ENCODE peak calls at places on chromosomes 7 and 10, in five cellular contexts. One of them, this sample, is unnamed.

GRCh38 chr10:43299579-43299978 is 32.7 kb upstream of the RASGEF1A start:
- DNase-seq in prostate gland: no peak
- DNase-seq in body of pancreas: no peak
- DNase-seq in IMR-90: no peak
- DNase-seq in H54: no peak
- DNase-seq in this sample: no peak

GRCh38 chr7:17305387-17306171 is 7.1 kb downstream of the AHR start:
- DNase-seq in prostate gland: no peak
- DNase-seq in body of pancreas: no peak
- DNase-seq in IMR-90: no peak
- DNase-seq in H54: no peak
- DNase-seq in this sample: no peak

GRCh38 chr10:5259132-5259951 is 62.7 kb downstream of the AKR1C4 start:
- DNase-seq in prostate gland: no peak
- DNase-seq in body of pancreas: no peak
- DNase-seq in IMR-90: no peak
- DNase-seq in H54: no peak
- DNase-seq in this sample: no peak

GRCh38 chr10:77879710-77880109 is 46.8 kb downstream of the DLG5 start:
- DNase-seq in prostate gland: no peak
- DNase-seq in body of pancreas: no peak
- DNase-seq in IMR-90: no peak
- DNase-seq in H54: no peak
- DNase-seq in this sample: no peak

GRCh38 chr10:83127942-83128575 is 1011.2 kb upstream of the GHITM start:
- DNase-seq in prostate gland: no peak
- DNase-seq in body of pancreas: no peak
- DNase-seq in IMR-90: no peak
- DNase-seq in H54: no peak
- DNase-seq in this sample: no peak

GRCh38 chr7:42964849-42965805 is 33.0 kb downstream of the MRPL32 start:
- DNase-seq in prostate gland: no peak
- DNase-seq in body of pancreas: peak
- DNase-seq in IMR-90: no peak
- DNase-seq in H54: no peak
- DNase-seq in this sample: no peak

GRCh38 chr10:43229208-43230061 is 37.4 kb downstream of the RASGEF1A start:
- DNase-seq in prostate gland: no peak
- DNase-seq in body of pancreas: peak
- DNase-seq in IMR-90: no peak
- DNase-seq in H54: no peak
- DNase-seq in this sample: peak

GRCh38 chr10:1766049-1766448 is 28.7 kb upstream of the ADARB2 start:
- DNase-seq in prostate gland: no peak
- DNase-seq in body of pancreas: no peak
- DNase-seq in IMR-90: no peak
- DNase-seq in H54: no peak
- DNase-seq in this sample: no peak

GRCh38 chr7:143385891-143386781 is 5.0 kb downstream of the ZYX start:
- DNase-seq in prostate gland: no peak
- DNase-seq in body of pancreas: no peak
- DNase-seq in IMR-90: no peak
- DNase-seq in H54: no peak
- DNase-seq in this sample: peak

GRCh38 chr10:13672505-13672904 is 85.7 kb downstream of the PRPF18 start:
- DNase-seq in prostate gland: no peak
- DNase-seq in body of pancreas: no peak
- DNase-seq in IMR-90: no peak
- DNase-seq in H54: no peak
- DNase-seq in this sample: no peak

GRCh38 chr10:6542999-6543430 is 37.1 kb downstream of the PRKCQ start:
- DNase-seq in prostate gland: no peak
- DNase-seq in body of pancreas: no peak
- DNase-seq in IMR-90: no peak
- DNase-seq in H54: no peak
- DNase-seq in this sample: no peak

GRCh38 chr10:35585356-35585755 is 19.8 kb upstream of the GJD4 start:
- DNase-seq in prostate gland: no peak
- DNase-seq in body of pancreas: no peak
- DNase-seq in IMR-90: no peak
- DNase-seq in H54: no peak
- DNase-seq in this sample: no peak

GRCh38 chr10:77792155-77792554 is 134.4 kb downstream of the DLG5 start:
- DNase-seq in prostate gland: no peak
- DNase-seq in body of pancreas: no peak
- DNase-seq in IMR-90: no peak
- DNase-seq in H54: no peak
- DNase-seq in this sample: no peak

GRCh38 chr7:132793474-132793873 is 217.2 kb upstream of the PLXNA4 start:
- DNase-seq in prostate gland: no peak
- DNase-seq in body of pancreas: no peak
- DNase-seq in IMR-90: no peak
- DNase-seq in H54: no peak
- DNase-seq in this sample: no peak

GRCh38 chr10:129936266-129936922 is 27.7 kb downstream of the EBF3 start:
- DNase-seq in prostate gland: no peak
- DNase-seq in body of pancreas: no peak
- DNase-seq in IMR-90: no peak
- DNase-seq in H54: no peak
- DNase-seq in this sample: no peak

GRCh38 chr7:141974831-141975230 is 1.3 kb upstream of the TAS2R38 start:
- DNase-seq in prostate gland: no peak
- DNase-seq in body of pancreas: peak
- DNase-seq in IMR-90: no peak
- DNase-seq in H54: no peak
- DNase-seq in this sample: no peak

GRCh38 chr10:43939939-43940810 is 291.5 kb upstream of the ZNF32 start:
- DNase-seq in prostate gland: peak
- DNase-seq in body of pancreas: no peak
- DNase-seq in IMR-90: peak
- DNase-seq in H54: no peak
- DNase-seq in this sample: no peak

GRCh38 chr10:3622845-3623621 is 162.0 kb downstream of the KLF6 start:
- DNase-seq in prostate gland: no peak
- DNase-seq in body of pancreas: no peak
- DNase-seq in IMR-90: peak
- DNase-seq in H54: no peak
- DNase-seq in this sample: no peak

GRCh38 chr10:113742466-113742865 is 9.0 kb upstream of the PLEKHS1 start:
- DNase-seq in prostate gland: no peak
- DNase-seq in body of pancreas: no peak
- DNase-seq in IMR-90: no peak
- DNase-seq in H54: no peak
- DNase-seq in this sample: no peak

GRCh38 chr10:121854809-121855445 is 72.9 kb downstream of the ATE1 start:
- DNase-seq in prostate gland: no peak
- DNase-seq in body of pancreas: no peak
- DNase-seq in IMR-90: no peak
- DNase-seq in H54: no peak
- DNase-seq in this sample: no peak

GRCh38 chr7:129902788-129903422 is 49.9 kb downstream of the UBE2H start:
- DNase-seq in prostate gland: no peak
- DNase-seq in body of pancreas: no peak
- DNase-seq in IMR-90: no peak
- DNase-seq in H54: no peak
- DNase-seq in this sample: no peak

GRCh38 chr7:140003913-140004382 is 58.8 kb downstream of the PARP12 start:
- DNase-seq in prostate gland: no peak
- DNase-seq in body of pancreas: peak
- DNase-seq in IMR-90: peak
- DNase-seq in H54: peak
- DNase-seq in this sample: no peak

GRCh38 chr7:155291045-155291530 is 6.6 kb upstream of the INSIG1 start:
- DNase-seq in prostate gland: no peak
- DNase-seq in body of pancreas: peak
- DNase-seq in IMR-90: peak
- DNase-seq in H54: peak
- DNase-seq in this sample: no peak

GRCh38 chr7:154699421-154699820 is 303.5 kb downstream of the PAXIP1 start:
- DNase-seq in prostate gland: no peak
- DNase-seq in body of pancreas: no peak
- DNase-seq in IMR-90: no peak
- DNase-seq in H54: no peak
- DNase-seq in this sample: no peak

GRCh38 chr10:63554666-63555065 is 33.5 kb downstream of the REEP3 start:
- DNase-seq in prostate gland: no peak
- DNase-seq in body of pancreas: peak
- DNase-seq in IMR-90: peak
- DNase-seq in H54: peak
- DNase-seq in this sample: no peak

GRCh38 chr10:34780818-34781380 is 34.2 kb downstream of the PARD3 start:
- DNase-seq in prostate gland: no peak
- DNase-seq in body of pancreas: peak
- DNase-seq in IMR-90: peak
- DNase-seq in H54: no peak
- DNase-seq in this sample: peak

GRCh38 chr10:70562036-70562710 is 40.4 kb downstream of the PRF1 start:
- DNase-seq in prostate gland: no peak
- DNase-seq in body of pancreas: no peak
- DNase-seq in IMR-90: no peak
- DNase-seq in H54: no peak
- DNase-seq in this sample: peak

DNA sequence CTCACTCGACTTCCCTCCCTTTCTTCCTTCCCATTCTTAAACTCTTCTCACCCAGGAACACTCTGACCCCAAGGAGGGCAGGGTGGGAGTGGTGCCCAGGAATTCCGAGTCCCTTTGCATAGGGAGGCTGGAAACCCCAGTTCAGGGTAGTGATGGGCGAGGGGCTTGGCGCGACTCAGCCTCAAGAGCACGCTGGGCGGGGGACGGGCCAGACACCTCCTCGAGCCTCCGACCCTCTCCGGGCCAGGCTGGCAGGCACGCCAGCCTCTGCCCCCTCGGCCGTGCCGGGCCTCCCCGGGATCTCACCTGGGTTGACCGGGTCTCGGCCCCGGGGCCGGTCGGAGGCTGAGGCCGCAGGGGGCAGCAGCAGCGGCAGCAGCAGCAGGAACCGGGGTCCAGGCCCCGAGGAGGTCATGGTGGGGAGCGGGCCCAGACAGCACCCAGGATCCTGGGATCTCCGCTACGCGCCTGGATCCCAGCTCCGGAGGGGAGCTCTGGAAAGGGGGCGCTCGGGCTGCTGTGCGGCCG is 457 bp downstream of the PLOD3 start:
- DNase-seq in prostate gland: no peak
- DNase-seq in body of pancreas: no peak
- DNase-seq in IMR-90: no peak
- DNase-seq in H54: no peak
- DNase-seq in this sample: peak
- TF ChIP-seq POLR2A in prostate gland: no peak
- TF ChIP-seq POLR2A in body of pancreas: no peak
- TF ChIP-seq POLR2A in IMR-90: no peak
- TF ChIP-seq POLR2A in H54: no peak
- TF ChIP-seq POLR2A in this sample: no peak

GRCh38 chr10:103192089-103192450 is 1.0 kb downstream of the NT5C2 start:
- DNase-seq in prostate gland: no peak
- DNase-seq in body of pancreas: no peak
- DNase-seq in IMR-90: no peak
- DNase-seq in H54: no peak
- DNase-seq in this sample: no peak

GRCh38 chr10:103193107-103193819 is at the start of gene NT5C2:
- DNase-seq in prostate gland: peak
- DNase-seq in body of pancreas: peak
- DNase-seq in IMR-90: peak
- DNase-seq in H54: peak
- DNase-seq in this sample: peak

GRCh38 chr10:103193820-103194529 is 903 bp upstream of the NT5C2 start:
- DNase-seq in prostate gland: peak
- DNase-seq in body of pancreas: peak
- DNase-seq in IMR-90: peak
- DNase-seq in H54: no peak
- DNase-seq in this sample: no peak

GRCh38 chr10:103188853-103189252 is 4.2 kb downstream of the NT5C2 start:
- DNase-seq in prostate gland: no peak
- DNase-seq in body of pancreas: no peak
- DNase-seq in IMR-90: peak
- DNase-seq in H54: no peak
- DNase-seq in this sample: no peak

GRCh38 chr10:103192451-103193106 is 493 bp downstream of the NT5C2 start:
- DNase-seq in prostate gland: peak
- DNase-seq in body of pancreas: peak
- DNase-seq in IMR-90: peak
- DNase-seq in H54: peak
- DNase-seq in this sample: peak
- TF ChIP-seq POLR2A in prostate gland: peak
- TF ChIP-seq POLR2A in body of pancreas: peak
- TF ChIP-seq POLR2A in IMR-90: no peak
- TF ChIP-seq POLR2A in H54: peak
- TF ChIP-seq POLR2A in this sample: no peak

GRCh38 chr10:24465899-24466615 is 257.1 kb downstream of the KIAA1217 start:
- DNase-seq in prostate gland: peak
- DNase-seq in body of pancreas: peak
- DNase-seq in IMR-90: peak
- DNase-seq in H54: peak
- DNase-seq in this sample: no peak
- TF ChIP-seq POLR2A in prostate gland: peak
- TF ChIP-seq POLR2A in body of pancreas: peak
- TF ChIP-seq POLR2A in IMR-90: peak
- TF ChIP-seq POLR2A in H54: no peak
- TF ChIP-seq POLR2A in this sample: no peak

GRCh38 chr10:29956335-29956924 is 103.0 kb downstream of the JCAD start:
- DNase-seq in prostate gland: no peak
- DNase-seq in body of pancreas: no peak
- DNase-seq in IMR-90: no peak
- DNase-seq in H54: no peak
- DNase-seq in this sample: no peak
- TF ChIP-seq POLR2A in prostate gland: no peak
- TF ChIP-seq POLR2A in body of pancreas: no peak
- TF ChIP-seq POLR2A in IMR-90: no peak
- TF ChIP-seq POLR2A in H54: no peak
- TF ChIP-seq POLR2A in this sample: no peak

GRCh38 chr10:110758898-110759297 is 112.8 kb upstream of the PDCD4 start:
- DNase-seq in prostate gland: no peak
- DNase-seq in body of pancreas: no peak
- DNase-seq in IMR-90: peak
- DNase-seq in H54: peak
- DNase-seq in this sample: no peak
- TF ChIP-seq POLR2A in prostate gland: no peak
- TF ChIP-seq POLR2A in body of pancreas: no peak
- TF ChIP-seq POLR2A in IMR-90: no peak
- TF ChIP-seq POLR2A in H54: no peak
- TF ChIP-seq POLR2A in this sample: no peak

DNA sequence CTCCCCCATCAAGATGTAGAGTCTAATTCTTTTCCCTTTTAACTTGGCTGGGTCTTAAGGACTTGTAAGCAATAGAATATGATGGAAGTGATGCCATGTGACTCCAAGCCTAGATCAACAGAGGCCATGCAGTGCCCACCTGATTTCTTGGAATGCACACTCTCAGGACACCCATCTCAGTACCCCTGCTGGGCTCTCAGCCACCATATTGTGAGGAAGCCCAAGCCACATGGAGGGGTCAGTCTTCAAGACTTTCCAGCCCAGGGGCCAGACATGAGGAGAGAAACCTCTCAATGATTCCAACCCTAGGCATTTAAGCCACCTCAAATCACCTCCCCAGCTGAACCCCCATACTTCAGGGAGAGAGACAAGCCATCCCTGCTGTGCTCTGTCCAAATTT is 62.2 kb upstream of the CARD11 start:
- DNase-seq in prostate gland: no peak
- DNase-seq in body of pancreas: no peak
- DNase-seq in IMR-90: no peak
- DNase-seq in H54: no peak
- DNase-seq in this sample: no peak
- TF ChIP-seq POLR2A in prostate gland: no peak
- TF ChIP-seq POLR2A in body of pancreas: no peak
- TF ChIP-seq POLR2A in IMR-90: no peak
- TF ChIP-seq POLR2A in H54: no peak
- TF ChIP-seq POLR2A in this sample: no peak

GRCh38 chr7:23808421-23808820 is 98.4 kb downstream of the STK31 start:
- DNase-seq in prostate gland: no peak
- DNase-seq in body of pancreas: no peak
- DNase-seq in IMR-90: no peak
- DNase-seq in H54: no peak
- DNase-seq in this sample: no peak
- TF ChIP-seq POLR2A in prostate gland: no peak
- TF ChIP-seq POLR2A in body of pancreas: no peak
- TF ChIP-seq POLR2A in IMR-90: no peak
- TF ChIP-seq POLR2A in H54: no peak
- TF ChIP-seq POLR2A in this sample: no peak